ENCODE peak calls at places on chromosomes 1 and 21, in ten cellular contexts. O is naive thymus-derived CD4-positive, alpha-beta T cell; B is heart right ventricle; Z is colonic mucosa; S is skeletal muscle cell; N is AG09309; M is left ventricle myocardium inferior; H is stomach; L is adrenal gland; K is cardiac muscle cell. W is an unnamed sample.

GRCh38 chr1:22831729-22832413 is 121.2 kb downstream of the EPHB2 start:
- DNase-seq in L (peak; percentile 90), N (peak; percentile 81), M (no peak), O (no peak), K (peak; percentile 75), S (peak; percentile 90), B (no peak), H (peak; percentile 50), Z (peak; percentile 63), W (no peak)

GRCh38 chr1:9863371-9863770 is 39.6 kb upstream of the CLSTN1 start:
- DNase-seq in K (no peak), O (no peak), Z (no peak), H (no peak), L (no peak), B (no peak), N (no peak), M (no peak), S (no peak), W (no peak)

GRCh38 chr1:175834597-175834996 is 91.2 kb upstream of the TNR start:
- DNase-seq in L (no peak), S (no peak), N (no peak), B (no peak), K (no peak), O (no peak), H (no peak), Z (no peak), M (no peak), W (no peak)

GRCh38 chr1:18618546-18619466 is 11.8 kb upstream of the PAX7 start:
- DNase-seq in L (peak; percentile 25), N (no peak), O (no peak), M (no peak), K (peak; percentile 23), Z (no peak), B (no peak), H (no peak), S (no peak), W (no peak)

GRCh38 chr1:229984310-229984991 is 82.6 kb upstream of the GALNT2 start:
- DNase-seq in M (no peak), N (no peak), Z (no peak), L (no peak), S (no peak), O (no peak), H (no peak), K (no peak), B (no peak), W (no peak)

GRCh38 chr1:205748398-205749093 is 1.4 kb downstream of the NUCKS1 start:
- DNase-seq in O (peak; percentile 36), N (peak; percentile 38), M (no peak), S (peak; percentile 56), K (peak; percentile 96), H (no peak), Z (peak; percentile 30), B (peak; percentile 12), L (peak; percentile 36), W (no peak)

GRCh38 chr1:227169322-227169721 is 149.0 kb downstream of the CDC42BPA start:
- DNase-seq in B (no peak), H (no peak), L (no peak), Z (no peak), N (no peak), S (no peak), O (no peak), K (no peak), M (no peak), W (no peak)

GRCh38 chr21:39582749-39583148 is 30.0 kb upstream of the B3GALT5 start:
- DNase-seq in Z (no peak), M (no peak), S (no peak), L (no peak), O (no peak), K (no peak), N (no peak), H (no peak), B (no peak), W (no peak)

GRCh38 chr1:161478985-161479384 is 26.3 kb upstream of the FCGR2A start:
- DNase-seq in H (no peak), M (no peak), K (no peak), N (no peak), L (no peak), B (no peak), O (no peak), Z (no peak), S (no peak), W (no peak)

GRCh38 chr1:200107004-200107470 is 79.5 kb downstream of the NR5A2 start:
- DNase-seq in Z (no peak), B (no peak), O (no peak), N (no peak), L (no peak), K (no peak), M (no peak), S (no peak), H (no peak), W (no peak)

GRCh38 chr1:210646258-210646616 is 317.5 kb downstream of the HHAT start:
- DNase-seq in L (no peak), H (no peak), O (no peak), S (no peak), Z (no peak), K (no peak), M (no peak), B (no peak), N (no peak), W (no peak)

GRCh38 chr1:228986093-228986904 is 251.0 kb downstream of the RHOU start:
- DNase-seq in L (peak; percentile 47), K (peak; percentile 65), M (peak; percentile 63), B (peak; percentile 61), N (no peak), O (no peak), S (no peak), H (peak; percentile 83), Z (peak; percentile 34), W (peak; percentile 59)

GRCh38 chr1:55214903-55215193 is 316 bp downstream of the USP24 start:
- DNase-seq in Z (peak; percentile 38), M (peak; percentile 30), S (no peak), N (no peak), B (peak; percentile 31), L (peak; percentile 41), O (no peak), H (peak; percentile 27), K (peak; percentile 53), W (peak; percentile 85)

GRCh38 chr1:165376041-165376810 is 19.7 kb upstream of the LMX1A start:
- DNase-seq in H (peak; percentile 65), N (peak; percentile 89), K (peak; percentile 97), Z (peak; percentile 81), O (no peak), B (peak; percentile 92), M (peak; percentile 87), S (peak; percentile 84), L (peak; percentile 83), W (peak; percentile 90)

GRCh38 chr1:165376811-165377153 is 20.3 kb upstream of the LMX1A start:
- DNase-seq in K (no peak), H (no peak), O (no peak), Z (no peak), N (peak; percentile 49), M (no peak), L (no peak), S (peak; percentile 4), B (no peak), W (no peak)

GRCh38 chr1:165371588-165372235 is 15.2 kb upstream of the LMX1A start:
- DNase-seq in H (no peak), L (no peak), B (no peak), Z (no peak), N (no peak), S (no peak), O (no peak), M (no peak), K (peak; percentile 38), W (no peak)

GRCh38 chr1:165375623-165376022 is 19.1 kb upstream of the LMX1A start:
- DNase-seq in H (no peak), Z (no peak), O (no peak), S (no peak), N (no peak), B (no peak), M (no peak), L (no peak), K (no peak), W (no peak)
- H3K4me3 ChIP-seq in H (peak overlapping the region; percentile 44), Z (peak overlapping the region; percentile 23), O (peak overlapping the region; percentile 35), S (peak overlapping the region; percentile 33), N (peak overlapping the region; percentile 49), B (peak overlapping the region; percentile 47), M (peak overlapping the region; percentile 67), L (peak overlapping the region; percentile 21), K (peak overlapping the region; percentile 20), W (peak overlapping the region; percentile 68)

DNA sequence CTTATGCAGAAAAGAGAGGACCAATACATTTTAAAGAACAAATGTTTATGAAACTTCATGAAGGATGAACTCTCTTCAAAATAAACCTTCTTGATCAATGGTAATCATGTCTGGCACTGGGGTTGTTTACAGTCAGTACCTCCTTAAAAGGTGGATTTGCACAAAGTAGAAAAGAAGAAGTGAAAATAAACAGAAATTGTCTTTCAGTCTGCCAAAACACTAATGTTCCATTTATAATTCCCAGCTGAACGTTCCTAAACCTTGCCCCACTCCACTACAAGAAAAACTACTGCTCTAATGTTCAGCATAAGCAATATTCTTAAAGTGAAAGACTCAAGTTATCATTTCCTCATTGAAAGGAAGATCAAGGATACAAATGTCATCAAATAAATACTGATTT is 86.2 kb downstream of the EIF4G3 start:
- DNase-seq in S (no peak), O (no peak), N (no peak), B (no peak), L (no peak), K (no peak), Z (no peak), M (no peak), H (no peak), W (no peak)
- H3K4me3 ChIP-seq in S (no peak overlapping the region), O (no peak overlapping the region), N (no peak overlapping the region), B (no peak overlapping the region), L (no peak overlapping the region), K (no peak overlapping the region), Z (no peak overlapping the region), M (no peak overlapping the region), H (no peak overlapping the region), W (no peak overlapping the region)

GRCh38 chr1:29125237-29125641 is 1.5 kb upstream of the TMEM200B start:
- DNase-seq in S (no peak), O (no peak), Z (no peak), B (peak; percentile 16), K (no peak), N (no peak), H (no peak), M (no peak), L (no peak), W (no peak)
- H3K4me3 ChIP-seq in S (peak overlapping the region; percentile 67), O (no peak overlapping the region), Z (peak overlapping the region; percentile 51), B (peak overlapping the region; percentile 60), K (no peak overlapping the region), N (peak overlapping the region; percentile 83), H (peak overlapping the region; percentile 63), M (peak overlapping the region; percentile 86), L (no peak overlapping the region), W (peak overlapping the region; percentile 96)

GRCh38 chr1:81999364-81999763 is 198.6 kb downstream of the ADGRL2 start:
- DNase-seq in O (no peak), N (no peak), M (no peak), S (no peak), H (no peak), L (no peak), B (no peak), K (no peak), Z (no peak), W (no peak)

GRCh38 chr1:82001345-82001744 is 200.6 kb downstream of the ADGRL2 start:
- DNase-seq in L (no peak), H (no peak), O (no peak), B (no peak), Z (no peak), K (no peak), M (no peak), N (no peak), S (no peak), W (peak; percentile 11)

GRCh38 chr1:81998165-81998564 is 197.4 kb downstream of the ADGRL2 start:
- DNase-seq in Z (no peak), O (no peak), L (peak; percentile 14), S (no peak), H (no peak), B (peak; percentile 6), K (peak; percentile 5), N (no peak), M (peak; percentile 18), W (no peak)

GRCh38 chr1:82000221-82000620 is 199.5 kb downstream of the ADGRL2 start:
- DNase-seq in Z (no peak), H (no peak), L (no peak), O (no peak), S (no peak), M (no peak), K (no peak), N (no peak), B (no peak), W (no peak)
- H3K4me3 ChIP-seq in Z (no peak overlapping the region), H (no peak overlapping the region), L (no peak overlapping the region), O (no peak overlapping the region), S (no peak overlapping the region), M (no peak overlapping the region), K (no peak overlapping the region), N (no peak overlapping the region), B (no peak overlapping the region), W (no peak overlapping the region)

W was measured in H7.